ENCODE peak calls at places on chromosome 3, in eight cellular contexts. C is H9; P is activated CD4-positive, alpha-beta T cell treated with anti-CD3 and anti-CD28 coated beads for 48 hours; H is stromal cell of bone marrow; T is stimulated activated CD8-positive, alpha-beta memory T cell treated with anti-CD3 and anti-CD28 coated beads, Interleukin-12 subunit alpha, Interleukin-12 subunit beta, amount 100 ng/mL, for 4 hours; Y is hypothalamus; I is nephron progenitor cell; M is bronchial epithelial cell. B is an unnamed sample.

GRCh38 chr3:71185733-71186455 is 397.6 kb downstream of the FOXP1 start:
- DNase-seq in M (peak; percentile 71), C (no peak), I (no peak), Y (no peak), H (no peak), P (peak; percentile 42), T (no peak), B (no peak)

GRCh38 chr3:151290673-151291072 is 12.3 kb upstream of the P2RY14 start:
- DNase-seq in I (no peak), C (no peak), M (peak; percentile 44), H (peak; percentile 19), Y (no peak), T (no peak), P (no peak), B (no peak)

GRCh38 chr3:58176827-58177489 is 33.8 kb downstream of the DNASE1L3 start:
- DNase-seq in Y (no peak), M (peak; percentile 65), T (no peak), P (no peak), I (no peak), C (peak; percentile 57), H (no peak), B (no peak)

GRCh38 chr3:23004971-23005370 is 198.2 kb upstream of the UBE2E2 start:
- DNase-seq in M (peak; percentile 94), I (no peak), H (peak; percentile 25), T (no peak), P (no peak), Y (no peak), C (no peak), B (no peak)

GRCh38 chr3:188264231-188265213 is 110.6 kb downstream of the LPP start:
- DNase-seq in T (no peak), H (peak; percentile 60), M (no peak), C (no peak), Y (peak; percentile 11), I (no peak), P (no peak), B (peak; percentile 79)

GRCh38 chr3:23859012-23859743 is 53.4 kb downstream of the UBE2E1 start:
- DNase-seq in H (no peak), T (no peak), Y (no peak), I (no peak), C (no peak), M (peak; percentile 52), P (no peak), B (no peak)

GRCh38 chr3:171307988-171308387 is 152.2 kb downstream of the TNIK start:
- DNase-seq in C (no peak), P (no peak), M (no peak), H (no peak), Y (no peak), I (no peak), T (no peak), B (no peak)

GRCh38 chr3:100265016-100265415 is 4.2 kb downstream of the TBC1D23 start:
- DNase-seq in T (no peak), Y (no peak), H (no peak), P (no peak), I (no peak), M (peak; percentile 60), C (no peak), B (no peak)

GRCh38 chr3:50639055-50639494 is 22.1 kb downstream of the MAPKAPK3 start:
- DNase-seq in Y (no peak), H (peak; percentile 74), M (peak; percentile 69), C (no peak), T (no peak), I (no peak), P (no peak), B (no peak)

GRCh38 chr3:79361748-79362378 is 405.9 kb downstream of the ROBO1 start:
- DNase-seq in M (peak; percentile 56), H (peak; percentile 28), Y (no peak), C (no peak), I (peak; percentile 16), T (no peak), P (no peak), B (no peak)

GRCh38 chr3:64262574-64263114 is 37.4 kb upstream of the PRICKLE2 start:
- DNase-seq in H (no peak), P (no peak), Y (no peak), I (no peak), T (no peak), C (no peak), M (no peak), B (no peak)

GRCh38 chr3:37214076-37214475 is 39.7 kb upstream of the LRRFIP2 start:
- DNase-seq in T (no peak), Y (no peak), C (peak; percentile 55), M (no peak), H (no peak), I (peak; percentile 20), P (no peak), B (no peak)

GRCh38 chr3:101676219-101676764 is 640 bp downstream of the ZBTB11 start:
- DNase-seq in H (peak; percentile 87), Y (no peak), C (peak; percentile 96), M (peak; percentile 88), I (peak; percentile 97), T (peak; percentile 93), P (peak; percentile 97), B (peak; percentile 97)

GRCh38 chr3:10941972-10942371 is 50.6 kb upstream of the SLC6A1 start:
- DNase-seq in P (peak; percentile 59), I (peak; percentile 51), H (no peak), Y (no peak), C (peak; percentile 55), M (peak; percentile 74), T (no peak), B (no peak)

GRCh38 chr3:7410782-7411181 is 549.9 kb downstream of the GRM7 start:
- DNase-seq in Y (no peak), I (no peak), P (no peak), C (no peak), T (no peak), H (no peak), M (no peak), B (no peak)

GRCh38 chr3:169356284-169356955 is 307.1 kb downstream of the MECOM start:
- DNase-seq in P (no peak), Y (no peak), I (no peak), H (no peak), M (no peak), T (no peak), C (no peak), B (no peak)

GRCh38 chr3:51384145-51384729 is 854 bp upstream of the MANF start:
- DNase-seq in I (peak; percentile 58), P (peak; percentile 46), Y (peak; percentile 53), T (no peak), M (no peak), H (no peak), C (no peak), B (peak; percentile 59)

GRCh38 chr3:186930143-186930638 is at the start of gene ST6GAL1:
- DNase-seq in C (peak; percentile 89), P (peak; percentile 79), M (peak; percentile 33), I (peak; percentile 79), T (peak; percentile 50), H (no peak), Y (peak; percentile 34), B (peak; percentile 86)

GRCh38 chr3:173920386-173920785 is 522.8 kb downstream of the NLGN1 start:
- DNase-seq in Y (no peak), C (no peak), M (peak; percentile 48), P (no peak), T (no peak), I (no peak), H (no peak), B (no peak)

GRCh38 chr3:107308716-107309115 is 68.5 kb upstream of the CCDC54 start:
- DNase-seq in T (no peak), Y (no peak), P (no peak), I (no peak), H (no peak), C (no peak), M (no peak), B (no peak)

GRCh38 chr3:128425142-128425845 is 41.4 kb downstream of the DNAJB8 start:
- DNase-seq in C (no peak), I (no peak), P (no peak), Y (no peak), H (no peak), M (no peak), T (no peak), B (no peak)

GRCh38 chr3:38115645-38116427 is 21.1 kb downstream of the ACAA1 start:
- DNase-seq in T (no peak), M (no peak), P (peak; percentile 2), C (no peak), H (no peak), Y (no peak), I (no peak), B (peak; percentile 29)

GRCh38 chr3:188497021-188497420 is 343.1 kb downstream of the LPP start:
- DNase-seq in T (no peak), Y (no peak), C (no peak), H (no peak), P (no peak), I (no peak), M (no peak), B (no peak)

GRCh38 chr3:72259755-72260589 is 475.0 kb upstream of the PROK2 start:
- DNase-seq in C (no peak), P (peak; percentile 38), M (no peak), I (no peak), T (no peak), Y (no peak), H (no peak), B (no peak)

GRCh38 chr3:124774305-124774673 is 44.0 kb downstream of the UMPS start:
- DNase-seq in Y (no peak), H (peak; percentile 19), I (peak; percentile 28), P (no peak), C (peak; percentile 81), T (no peak), M (no peak), B (no peak)

GRCh38 chr3:171044828-171045793 is 18.6 kb upstream of the SLC2A2 start:
- DNase-seq in H (peak; percentile 67), P (no peak), Y (no peak), C (no peak), T (no peak), M (peak; percentile 32), I (no peak), B (peak; percentile 81)

GRCh38 chr3:45910892-45911291 is 24.5 kb downstream of the CCR9 start:
- DNase-seq in I (no peak), T (no peak), H (no peak), P (no peak), Y (no peak), M (no peak), C (no peak), B (no peak)

GRCh38 chr3:181007262-181007661 is 17.7 kb upstream of the DNAJC19 start:
- DNase-seq in C (no peak), H (no peak), I (no peak), P (no peak), Y (no peak), T (no peak), M (no peak), B (no peak)

GRCh38 chr3:156353535-156353934 is 201.4 kb downstream of the SSR3 start:
- DNase-seq in T (no peak), Y (no peak), C (no peak), H (no peak), M (no peak), I (no peak), P (no peak), B (no peak)

GRCh38 chr3:45908761-45909160 is 22.4 kb downstream of the CCR9 start:
- DNase-seq in H (no peak), C (no peak), M (no peak), T (no peak), Y (no peak), P (no peak), I (no peak), B (no peak)

GRCh38 chr3:49856181-49857005 is at the start of gene TRAIP:
- DNase-seq in I (peak; percentile 97), P (peak; percentile 96), Y (peak; percentile 83), C (peak; percentile 94), T (peak; percentile 87), H (peak; percentile 79), M (peak; percentile 86), B (peak; percentile 93)

GRCh38 chr3:126679831-126680677 is 24.0 kb upstream of the CHCHD6 start:
- DNase-seq in M (no peak), P (no peak), C (no peak), T (no peak), H (no peak), I (no peak), Y (no peak), B (peak; percentile 21)

GRCh38 chr3:56323986-56324420 is 144.3 kb downstream of the ERC2 start:
- DNase-seq in Y (no peak), M (peak; percentile 74), H (peak; percentile 80), I (no peak), T (no peak), P (no peak), C (no peak), B (no peak)

GRCh38 chr3:156892701-156893100 is 66.5 kb downstream of the LEKR1 start:
- DNase-seq in P (no peak), I (no peak), M (peak; percentile 70), H (peak; percentile 9), C (no peak), Y (no peak), T (no peak), B (no peak)